ENCODE peak calls at places on chromosomes 16 and 17, in seven cellular contexts. One of them, this sample, is unnamed.

GRCh38 chr17:4548061-4548461 is 7.1 kb downstream of the MYBBP1A start:
- DNase-seq in testis: no peak
- DNase-seq in A549: no peak
- DNase-seq in osteoblast: no peak
- DNase-seq in astrocyte: no peak
- DNase-seq in psoas muscle: no peak
- DNase-seq in tibial nerve: no peak
- DNase-seq in this sample: no peak

GRCh38 chr17:30921544-30922196 is at the start of gene ADAP2:
- DNase-seq in testis: peak
- DNase-seq in A549: peak
- DNase-seq in osteoblast: peak
- DNase-seq in astrocyte: no peak
- DNase-seq in psoas muscle: peak
- DNase-seq in tibial nerve: no peak
- DNase-seq in this sample: peak

GRCh38 chr17:48175692-48176450 is 68.3 kb downstream of the SNX11 start:
- DNase-seq in testis: no peak
- DNase-seq in A549: no peak
- DNase-seq in osteoblast: peak
- DNase-seq in astrocyte: peak
- DNase-seq in psoas muscle: no peak
- DNase-seq in tibial nerve: no peak
- DNase-seq in this sample: peak

GRCh38 chr16:67529639-67530012 is 997 bp downstream of the RIPOR1 start:
- DNase-seq in testis: no peak
- DNase-seq in A549: no peak
- DNase-seq in osteoblast: peak
- DNase-seq in astrocyte: no peak
- DNase-seq in psoas muscle: no peak
- DNase-seq in tibial nerve: no peak
- DNase-seq in this sample: peak

GRCh38 chr16:85568519-85568918 is 44.6 kb upstream of the GSE1 start:
- DNase-seq in testis: peak
- DNase-seq in A549: no peak
- DNase-seq in osteoblast: no peak
- DNase-seq in astrocyte: no peak
- DNase-seq in psoas muscle: no peak
- DNase-seq in tibial nerve: no peak
- DNase-seq in this sample: no peak

GRCh38 chr16:8720080-8720966 is 45.9 kb downstream of the ABAT start:
- DNase-seq in testis: peak
- DNase-seq in A549: no peak
- DNase-seq in osteoblast: no peak
- DNase-seq in astrocyte: no peak
- DNase-seq in psoas muscle: no peak
- DNase-seq in tibial nerve: no peak
- DNase-seq in this sample: peak

GRCh38 chr17:36705651-36706436 is 104.5 kb downstream of the MRM1 start:
- DNase-seq in testis: peak
- DNase-seq in A549: peak
- DNase-seq in osteoblast: peak
- DNase-seq in astrocyte: peak
- DNase-seq in psoas muscle: peak
- DNase-seq in tibial nerve: no peak
- DNase-seq in this sample: peak

GRCh38 chr17:51427259-51428255 is 167.2 kb downstream of the UTP18 start:
- DNase-seq in testis: no peak
- DNase-seq in A549: no peak
- DNase-seq in osteoblast: no peak
- DNase-seq in astrocyte: no peak
- DNase-seq in psoas muscle: no peak
- DNase-seq in tibial nerve: no peak
- DNase-seq in this sample: no peak

GRCh38 chr16:20763461-20764232 is at the start of gene ACSM3:
- DNase-seq in testis: peak
- DNase-seq in A549: peak
- DNase-seq in osteoblast: peak
- DNase-seq in astrocyte: peak
- DNase-seq in psoas muscle: no peak
- DNase-seq in tibial nerve: no peak
- DNase-seq in this sample: peak

GRCh38 chr16:30805370-30806169 is 18.6 kb upstream of the ZNF629 start:
- DNase-seq in testis: peak
- DNase-seq in A549: peak
- DNase-seq in osteoblast: peak
- DNase-seq in astrocyte: peak
- DNase-seq in psoas muscle: peak
- DNase-seq in tibial nerve: peak
- DNase-seq in this sample: peak

GRCh38 chr16:84410361-84411138 is 42.2 kb downstream of the ATP2C2 start:
- DNase-seq in testis: no peak
- DNase-seq in A549: no peak
- DNase-seq in osteoblast: no peak
- DNase-seq in astrocyte: no peak
- DNase-seq in psoas muscle: no peak
- DNase-seq in tibial nerve: no peak
- DNase-seq in this sample: no peak

GRCh38 chr17:75688209-75688771 is 21.2 kb downstream of the SAP30BP start:
- DNase-seq in testis: no peak
- DNase-seq in A549: no peak
- DNase-seq in osteoblast: no peak
- DNase-seq in astrocyte: peak
- DNase-seq in psoas muscle: no peak
- DNase-seq in tibial nerve: no peak
- DNase-seq in this sample: peak

GRCh38 chr17:8188408-8188839 is 1.6 kb downstream of the BORCS6 start:
- DNase-seq in testis: no peak
- DNase-seq in A549: no peak
- DNase-seq in osteoblast: no peak
- DNase-seq in astrocyte: no peak
- DNase-seq in psoas muscle: no peak
- DNase-seq in tibial nerve: no peak
- DNase-seq in this sample: no peak

GRCh38 chr16:14300631-14301149 is 229.6 kb downstream of the MRTFB start:
- DNase-seq in testis: peak
- DNase-seq in A549: peak
- DNase-seq in osteoblast: peak
- DNase-seq in astrocyte: peak
- DNase-seq in psoas muscle: peak
- DNase-seq in tibial nerve: peak
- DNase-seq in this sample: peak

GRCh38 chr16:65576631-65577030 is 454.8 kb upstream of the CDH11 start:
- DNase-seq in testis: no peak
- DNase-seq in A549: no peak
- DNase-seq in osteoblast: no peak
- DNase-seq in astrocyte: no peak
- DNase-seq in psoas muscle: no peak
- DNase-seq in tibial nerve: no peak
- DNase-seq in this sample: no peak

GRCh38 chr17:78836420-78837021 is 4.1 kb downstream of the USP36 start:
- DNase-seq in testis: no peak
- DNase-seq in A549: no peak
- DNase-seq in osteoblast: peak
- DNase-seq in astrocyte: no peak
- DNase-seq in psoas muscle: no peak
- DNase-seq in tibial nerve: no peak
- DNase-seq in this sample: no peak

GRCh38 chr16:66880288-66881013 is at the start of gene PDP2:
- DNase-seq in testis: peak
- DNase-seq in A549: peak
- DNase-seq in osteoblast: peak
- DNase-seq in astrocyte: peak
- DNase-seq in psoas muscle: peak
- DNase-seq in tibial nerve: peak
- DNase-seq in this sample: peak

GRCh38 chr17:40810505-40810904 is 10.7 kb upstream of the KRT28 start:
- DNase-seq in testis: no peak
- DNase-seq in A549: peak
- DNase-seq in osteoblast: peak
- DNase-seq in astrocyte: peak
- DNase-seq in psoas muscle: no peak
- DNase-seq in tibial nerve: no peak
- DNase-seq in this sample: no peak

GRCh38 chr16:82824408-82824807 is 197.6 kb downstream of the CDH13 start:
- DNase-seq in testis: no peak
- DNase-seq in A549: peak
- DNase-seq in osteoblast: no peak
- DNase-seq in astrocyte: no peak
- DNase-seq in psoas muscle: no peak
- DNase-seq in tibial nerve: no peak
- DNase-seq in this sample: peak

GRCh38 chr17:33218657-33219298 is 74.3 kb downstream of the ASIC2 start:
- DNase-seq in testis: no peak
- DNase-seq in A549: no peak
- DNase-seq in osteoblast: no peak
- DNase-seq in astrocyte: peak
- DNase-seq in psoas muscle: no peak
- DNase-seq in tibial nerve: no peak
- DNase-seq in this sample: peak

GRCh38 chr16:85113168-85113733 is 979 bp upstream of the CIBAR2 start:
- DNase-seq in testis: no peak
- DNase-seq in A549: no peak
- DNase-seq in osteoblast: no peak
- DNase-seq in astrocyte: no peak
- DNase-seq in psoas muscle: no peak
- DNase-seq in tibial nerve: no peak
- DNase-seq in this sample: no peak

GRCh38 chr17:81128774-81129173 is 36.5 kb upstream of the PVALEF start:
- DNase-seq in testis: no peak
- DNase-seq in A549: no peak
- DNase-seq in osteoblast: no peak
- DNase-seq in astrocyte: no peak
- DNase-seq in psoas muscle: no peak
- DNase-seq in tibial nerve: no peak
- DNase-seq in this sample: no peak

DNA sequence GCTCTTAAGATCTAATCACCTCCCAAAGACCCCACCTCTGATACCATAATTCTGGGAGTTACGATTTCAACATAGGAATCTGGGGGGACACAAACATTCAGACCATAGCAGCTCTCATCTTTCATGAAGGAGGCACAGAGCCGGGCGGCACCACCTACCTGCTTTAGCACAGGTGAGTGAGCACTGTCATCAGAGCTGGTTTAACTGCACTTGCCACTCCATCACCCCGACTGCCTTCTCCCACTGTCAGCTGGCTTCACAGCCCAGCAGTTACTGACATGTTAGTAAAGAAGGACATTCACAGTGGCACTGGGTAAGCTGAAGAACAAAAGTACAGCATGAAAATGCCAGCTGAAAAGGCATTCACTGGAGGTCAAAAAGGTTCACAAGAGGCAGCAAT is 22.5 kb downstream of the GABARAPL2 start:
- DNase-seq in testis: no peak
- DNase-seq in A549: no peak
- DNase-seq in osteoblast: peak
- DNase-seq in astrocyte: no peak
- DNase-seq in psoas muscle: no peak
- DNase-seq in tibial nerve: no peak
- DNase-seq in this sample: no peak
- H3K4me3 ChIP-seq in testis: no peak
- H3K4me3 ChIP-seq in A549: no peak
- H3K4me3 ChIP-seq in osteoblast: no peak
- H3K4me3 ChIP-seq in astrocyte: no peak
- H3K4me3 ChIP-seq in psoas muscle: no peak
- H3K4me3 ChIP-seq in tibial nerve: no peak
- H3K4me3 ChIP-seq in this sample: no peak

GRCh38 chr16:57533366-57533617 is 3.1 kb downstream of the CCDC102A start:
- DNase-seq in testis: no peak
- DNase-seq in A549: no peak
- DNase-seq in osteoblast: no peak
- DNase-seq in astrocyte: no peak
- DNase-seq in psoas muscle: no peak
- DNase-seq in tibial nerve: no peak
- DNase-seq in this sample: no peak
- H3K4me3 ChIP-seq in testis: no peak
- H3K4me3 ChIP-seq in A549: no peak
- H3K4me3 ChIP-seq in osteoblast: no peak
- H3K4me3 ChIP-seq in astrocyte: no peak
- H3K4me3 ChIP-seq in psoas muscle: no peak
- H3K4me3 ChIP-seq in tibial nerve: no peak
- H3K4me3 ChIP-seq in this sample: no peak

DNA sequence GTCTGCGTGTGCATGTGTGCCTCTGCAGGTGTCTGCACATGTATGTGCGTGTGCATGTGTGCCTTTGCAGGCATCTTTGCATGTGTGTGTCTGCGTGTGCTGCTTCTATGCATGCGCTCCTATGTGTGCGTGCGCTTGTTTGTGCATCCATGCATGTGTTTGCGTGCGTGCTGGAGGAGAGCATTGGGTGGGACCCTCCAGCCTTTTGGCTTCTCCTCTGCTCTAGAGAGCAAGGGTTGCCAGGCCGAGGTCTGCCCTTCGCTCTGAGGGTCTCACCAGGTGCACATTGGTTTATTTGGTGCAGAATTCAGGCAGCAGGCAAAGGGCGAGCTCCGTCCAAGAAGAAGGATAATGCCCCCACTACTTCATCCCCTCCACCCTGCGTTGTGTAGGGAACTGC is 1.1 kb upstream of the RAB40B start:
- DNase-seq in testis: no peak
- DNase-seq in A549: no peak
- DNase-seq in osteoblast: no peak
- DNase-seq in astrocyte: no peak
- DNase-seq in psoas muscle: no peak
- DNase-seq in tibial nerve: no peak
- DNase-seq in this sample: no peak
- H3K4me3 ChIP-seq in testis: no peak
- H3K4me3 ChIP-seq in A549: peak
- H3K4me3 ChIP-seq in osteoblast: peak
- H3K4me3 ChIP-seq in astrocyte: peak
- H3K4me3 ChIP-seq in psoas muscle: peak
- H3K4me3 ChIP-seq in tibial nerve: no peak
- H3K4me3 ChIP-seq in this sample: peak

GRCh38 chr16:12317856-12318591 is 341.5 kb downstream of the SNX29 start:
- DNase-seq in testis: no peak
- DNase-seq in A549: no peak
- DNase-seq in osteoblast: no peak
- DNase-seq in astrocyte: no peak
- DNase-seq in psoas muscle: no peak
- DNase-seq in tibial nerve: no peak
- DNase-seq in this sample: no peak
- H3K4me3 ChIP-seq in testis: no peak
- H3K4me3 ChIP-seq in A549: no peak
- H3K4me3 ChIP-seq in osteoblast: no peak
- H3K4me3 ChIP-seq in astrocyte: no peak
- H3K4me3 ChIP-seq in psoas muscle: no peak
- H3K4me3 ChIP-seq in tibial nerve: no peak
- H3K4me3 ChIP-seq in this sample: no peak

DNA sequence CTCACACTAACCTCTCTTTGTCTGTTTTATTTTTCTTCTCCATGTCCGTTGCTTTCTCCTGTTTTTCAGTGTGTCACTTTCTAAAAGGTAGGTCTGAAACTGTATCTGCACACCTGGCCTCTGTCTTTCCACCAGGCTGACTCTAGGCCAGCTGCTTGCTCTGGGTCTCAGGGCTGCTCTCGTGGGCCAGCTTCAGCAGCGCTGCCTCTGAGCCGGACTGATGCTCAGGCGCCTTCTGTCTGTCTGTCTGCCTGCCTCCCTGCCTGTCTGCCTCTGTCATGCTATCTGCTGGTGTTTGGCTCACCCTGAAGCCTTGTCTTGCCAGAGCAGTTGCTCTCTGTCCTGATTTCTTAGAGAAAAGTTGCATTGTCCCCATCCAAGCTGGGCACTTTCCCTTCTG is 16.1 kb upstream of the ATP6V0C start:
- DNase-seq in testis: no peak
- DNase-seq in A549: no peak
- DNase-seq in osteoblast: no peak
- DNase-seq in astrocyte: no peak
- DNase-seq in psoas muscle: no peak
- DNase-seq in tibial nerve: no peak
- DNase-seq in this sample: no peak
- H3K4me3 ChIP-seq in testis: no peak
- H3K4me3 ChIP-seq in A549: no peak
- H3K4me3 ChIP-seq in osteoblast: no peak
- H3K4me3 ChIP-seq in astrocyte: no peak
- H3K4me3 ChIP-seq in psoas muscle: peak
- H3K4me3 ChIP-seq in tibial nerve: no peak
- H3K4me3 ChIP-seq in this sample: no peak